ENCODE peak calls at places on chromosomes 5 and 9, in eight cellular contexts. K is activated naive CD4-positive, alpha-beta T cell treated with Interleukin-2 at 50 U/mL for 16 hours; V is HEK293T; B is fibroblast of mammary gland; F is stimulated activated CD4-positive, alpha-beta T cell treated with anti-CD3 and anti-CD28 coated beads, Interleukin-4, amount 100 ng/mL, for 4 hours; G is NCI-H1105 treated with DMSO at 0.1 percent for 48 hours; E is CD4-positive, alpha-beta T cell; O is NCI-H2029. S is an unnamed sample.

GRCh38 chr9:134796882-134797281 is 83.7 kb upstream of the FCN2 start:
- DNase-seq in V (no peak), F (no peak), E (no peak), G (no peak), B (no peak), K (no peak), O (no peak), S (no peak)

GRCh38 chr9:138009016-138009415 is 131.4 kb downstream of the CACNA1B start:
- DNase-seq in K (no peak), O (no peak), V (peak; percentile 1), E (no peak), B (no peak), F (no peak), G (no peak), S (no peak)

GRCh38 chr5:116736671-116737070 is 162.0 kb upstream of the SEMA6A start:
- DNase-seq in O (no peak), F (no peak), V (no peak), E (no peak), K (no peak), B (no peak), G (no peak), S (no peak)

GRCh38 chr9:99936947-99937587 is 30.6 kb downstream of the STX17 start:
- DNase-seq in G (no peak), O (no peak), E (no peak), B (no peak), K (no peak), F (no peak), V (no peak), S (no peak)

GRCh38 chr5:116415182-116415581 is 159.4 kb downstream of the SEMA6A start:
- DNase-seq in K (no peak), E (no peak), F (no peak), B (no peak), O (no peak), V (no peak), G (no peak), S (no peak)

GRCh38 chr9:35737143-35737542 is 4.7 kb downstream of the CREB3 start:
- DNase-seq in B (no peak), K (no peak), E (no peak), V (no peak), F (no peak), G (no peak), O (no peak), S (no peak)

GRCh38 chr9:87336407-87336806 is 161.3 kb upstream of the DAPK1 start:
- DNase-seq in G (no peak), B (peak; percentile 27), K (no peak), V (no peak), O (no peak), E (no peak), F (no peak), S (peak; percentile 33)

GRCh38 chr5:128673411-128673957 is 135.4 kb upstream of the FBN2 start:
- DNase-seq in B (peak; percentile 10), G (no peak), E (no peak), K (no peak), O (no peak), F (no peak), V (no peak), S (no peak)

GRCh38 chr9:16121593-16121992 is 568.8 kb downstream of the CCDC171 start:
- DNase-seq in F (no peak), E (no peak), O (no peak), V (no peak), G (no peak), B (peak; percentile 43), K (no peak), S (no peak)

GRCh38 chr5:79697222-79698164 is 7.9 kb downstream of the CMYA5 start:
- DNase-seq in G (no peak), E (no peak), V (no peak), O (no peak), B (peak; percentile 43), F (no peak), K (no peak), S (no peak)

GRCh38 chr5:68033961-68034581 is 181.5 kb upstream of the PIK3R1 start:
- DNase-seq in V (no peak), F (no peak), B (peak; percentile 14), O (no peak), G (no peak), K (no peak), E (no peak), S (no peak)

GRCh38 chr9:136403538-136403914 is 3.6 kb upstream of the SNAPC4 start:
- DNase-seq in B (no peak), F (peak; percentile 86), E (peak; percentile 62), G (no peak), V (no peak), O (no peak), K (peak; percentile 82), S (no peak)

GRCh38 chr9:83034026-83034425 is 28.9 kb downstream of the RASEF start:
- DNase-seq in O (no peak), G (no peak), V (no peak), F (no peak), K (no peak), E (no peak), B (no peak), S (no peak)

GRCh38 chr5:145960848-145961600 is 24.6 kb downstream of the SH3RF2 start:
- DNase-seq in O (no peak), G (no peak), E (no peak), F (no peak), K (no peak), V (no peak), B (no peak), S (no peak)

GRCh38 chr5:67493676-67494075 is 297.1 kb upstream of the CD180 start:
- DNase-seq in B (peak; percentile 34), O (peak; percentile 70), G (no peak), V (peak; percentile 38), F (no peak), K (no peak), E (no peak), S (peak; percentile 36)

GRCh38 chr5:23884405-23884804 is 377.0 kb downstream of the PRDM9 start:
- DNase-seq in G (no peak), B (no peak), O (no peak), K (no peak), E (no peak), F (no peak), V (no peak), S (no peak)

GRCh38 chr5:36875051-36875788 is 1.3 kb upstream of the NIPBL start:
- DNase-seq in V (peak; percentile 26), O (no peak), K (peak; percentile 55), G (peak; percentile 18), E (peak; percentile 47), B (peak; percentile 46), F (peak; percentile 19), S (peak; percentile 51)

GRCh38 chr9:109912082-109912581 is 132.1 kb downstream of the PALM2AKAP2 start:
- DNase-seq in G (no peak), K (no peak), F (no peak), B (peak; percentile 86), E (no peak), O (peak; percentile 36), V (no peak), S (no peak)

GRCh38 chr9:13957089-13957488 is 356.9 kb downstream of the NFIB start:
- DNase-seq in E (no peak), O (no peak), V (no peak), K (no peak), F (no peak), B (no peak), G (no peak), S (no peak)

GRCh38 chr9:76004526-76004925 is 114.1 kb downstream of the PCSK5 start:
- DNase-seq in E (no peak), V (no peak), O (no peak), F (no peak), G (no peak), B (no peak), K (no peak), S (no peak)

GRCh38 chr9:91986248-91986647 is 36.2 kb upstream of the ROR2 start:
- DNase-seq in K (no peak), B (no peak), G (no peak), V (no peak), O (no peak), F (no peak), E (no peak), S (no peak)

GRCh38 chr5:91151947-91152346 is 231.2 kb downstream of the ARRDC3 start:
- DNase-seq in V (no peak), G (no peak), K (no peak), E (no peak), O (peak; percentile 43), F (no peak), B (peak; percentile 87), S (no peak)

GRCh38 chr9:91174772-91175171 is 186.9 kb downstream of the AUH start:
- DNase-seq in O (no peak), E (no peak), K (no peak), G (no peak), F (no peak), V (no peak), B (no peak), S (no peak)

GRCh38 chr5:139684350-139684880 is 36.3 kb downstream of the CXXC5 start:
- DNase-seq in O (no peak), G (no peak), B (no peak), E (no peak), F (no peak), V (no peak), K (no peak), S (no peak)

GRCh38 chr5:142906863-142907671 is 136.9 kb downstream of the ARHGAP26 start:
- DNase-seq in F (no peak), V (no peak), B (peak; percentile 90), K (no peak), O (no peak), G (no peak), E (no peak), S (no peak)

GRCh38 chr5:32710335-32710858 is 724 bp upstream of the NPR3 start:
- DNase-seq in V (peak; percentile 21), G (no peak), O (no peak), F (no peak), B (peak; percentile 21), K (no peak), E (no peak), S (no peak)

GRCh38 chr9:102428305-102428704 is 566.8 kb upstream of the CYLC2 start:
- DNase-seq in F (no peak), E (no peak), O (no peak), V (no peak), G (no peak), K (no peak), B (no peak), S (no peak)

GRCh38 chr5:90227688-90228087 is 181.9 kb downstream of the CETN3 start:
- DNase-seq in B (no peak), V (no peak), O (no peak), G (no peak), E (no peak), K (no peak), F (no peak), S (no peak)

GRCh38 chr5:14727428-14727865 is 62.9 kb downstream of the OTULIN start:
- DNase-seq in B (peak; percentile 84), K (peak; percentile 76), E (peak; percentile 78), V (peak; percentile 80), F (peak; percentile 58), O (peak; percentile 79), G (peak; percentile 79), S (peak; percentile 90)

GRCh38 chr9:130914417-130915095 is 17.9 kb upstream of the QRFP start:
- DNase-seq in K (no peak), G (no peak), O (no peak), B (no peak), V (no peak), F (no peak), E (no peak), S (no peak)

GRCh38 chr5:134438641-134439621 is 27.2 kb upstream of the CDKN2AIPNL start:
- DNase-seq in K (no peak), E (no peak), V (no peak), B (peak; percentile 98), G (peak; percentile 71), O (peak; percentile 98), F (no peak), S (no peak)

GRCh38 chr5:120927923-120928322 is 463.8 kb downstream of the PRR16 start:
- DNase-seq in F (no peak), E (no peak), V (no peak), G (no peak), B (no peak), K (no peak), O (no peak), S (no peak)

GRCh38 chr9:92010705-92011536 is 60.9 kb upstream of the ROR2 start:
- DNase-seq in V (no peak), O (no peak), K (no peak), G (no peak), F (no peak), E (no peak), B (peak; percentile 16), S (no peak)

S was measured in NCI-H2081.